ENCODE peak calls at places on chromosomes 3 and 15, in ten cellular contexts. One of them, this sample, is unnamed.

GRCh38 chr15:42056934-42057743 is 36.3 kb upstream of the PLA2G4E start:
- DNase-seq in neural crest cell: peak
- DNase-seq in cardiac muscle cell: peak
- DNase-seq in ovary: peak
- DNase-seq in colonic mucosa: peak
- DNase-seq in endothelial cell: peak
- DNase-seq in H9: peak
- DNase-seq in stomach: peak
- DNase-seq in lower lobe of right lung: peak
- DNase-seq in GM23338: peak
- DNase-seq in this sample: peak

GRCh38 chr15:28459279-28459678 is 73.5 kb downstream of the GOLGA8G start:
- DNase-seq in neural crest cell: no peak
- DNase-seq in cardiac muscle cell: no peak
- DNase-seq in ovary: no peak
- DNase-seq in colonic mucosa: no peak
- DNase-seq in endothelial cell: no peak
- DNase-seq in H9: no peak
- DNase-seq in stomach: no peak
- DNase-seq in lower lobe of right lung: no peak
- DNase-seq in GM23338: no peak
- DNase-seq in this sample: no peak

GRCh38 chr3:130276203-130276803 is 69.2 kb upstream of the COL6A5 start:
- DNase-seq in neural crest cell: peak
- DNase-seq in cardiac muscle cell: peak
- DNase-seq in ovary: no peak
- DNase-seq in colonic mucosa: peak
- DNase-seq in endothelial cell: no peak
- DNase-seq in H9: no peak
- DNase-seq in stomach: no peak
- DNase-seq in lower lobe of right lung: no peak
- DNase-seq in GM23338: peak
- DNase-seq in this sample: no peak

GRCh38 chr3:146189519-146190173 is 28.7 kb upstream of the PLOD2 start:
- DNase-seq in neural crest cell: peak
- DNase-seq in cardiac muscle cell: peak
- DNase-seq in ovary: no peak
- DNase-seq in colonic mucosa: no peak
- DNase-seq in endothelial cell: peak
- DNase-seq in H9: peak
- DNase-seq in stomach: no peak
- DNase-seq in lower lobe of right lung: no peak
- DNase-seq in GM23338: peak
- DNase-seq in this sample: no peak

GRCh38 chr15:99979371-99979770 is 246.1 kb upstream of the LYSMD4 start:
- DNase-seq in neural crest cell: no peak
- DNase-seq in cardiac muscle cell: no peak
- DNase-seq in ovary: no peak
- DNase-seq in colonic mucosa: no peak
- DNase-seq in endothelial cell: no peak
- DNase-seq in H9: no peak
- DNase-seq in stomach: no peak
- DNase-seq in lower lobe of right lung: no peak
- DNase-seq in GM23338: no peak
- DNase-seq in this sample: no peak

GRCh38 chr3:99789322-99789721 is 28.3 kb upstream of the CMSS1 start:
- DNase-seq in neural crest cell: peak
- DNase-seq in cardiac muscle cell: peak
- DNase-seq in ovary: no peak
- DNase-seq in colonic mucosa: no peak
- DNase-seq in endothelial cell: peak
- DNase-seq in H9: no peak
- DNase-seq in stomach: no peak
- DNase-seq in lower lobe of right lung: no peak
- DNase-seq in GM23338: peak
- DNase-seq in this sample: no peak

GRCh38 chr3:195542261-195542660 is 864 bp downstream of the PPP1R2 start:
- DNase-seq in neural crest cell: no peak
- DNase-seq in cardiac muscle cell: no peak
- DNase-seq in ovary: no peak
- DNase-seq in colonic mucosa: no peak
- DNase-seq in endothelial cell: no peak
- DNase-seq in H9: no peak
- DNase-seq in stomach: no peak
- DNase-seq in lower lobe of right lung: no peak
- DNase-seq in GM23338: no peak
- DNase-seq in this sample: no peak

GRCh38 chr3:49412632-49413337 is 562 bp downstream of the TCTA start:
- DNase-seq in neural crest cell: no peak
- DNase-seq in cardiac muscle cell: no peak
- DNase-seq in ovary: no peak
- DNase-seq in colonic mucosa: no peak
- DNase-seq in endothelial cell: no peak
- DNase-seq in H9: no peak
- DNase-seq in stomach: no peak
- DNase-seq in lower lobe of right lung: no peak
- DNase-seq in GM23338: no peak
- DNase-seq in this sample: no peak

GRCh38 chr3:36219398-36219797 is 160.9 kb upstream of the STAC start:
- DNase-seq in neural crest cell: no peak
- DNase-seq in cardiac muscle cell: no peak
- DNase-seq in ovary: no peak
- DNase-seq in colonic mucosa: no peak
- DNase-seq in endothelial cell: no peak
- DNase-seq in H9: no peak
- DNase-seq in stomach: no peak
- DNase-seq in lower lobe of right lung: no peak
- DNase-seq in GM23338: no peak
- DNase-seq in this sample: no peak

GRCh38 chr3:140268610-140269009 is 333.6 kb downstream of the CLSTN2 start:
- DNase-seq in neural crest cell: no peak
- DNase-seq in cardiac muscle cell: no peak
- DNase-seq in ovary: no peak
- DNase-seq in colonic mucosa: no peak
- DNase-seq in endothelial cell: no peak
- DNase-seq in H9: no peak
- DNase-seq in stomach: no peak
- DNase-seq in lower lobe of right lung: no peak
- DNase-seq in GM23338: no peak
- DNase-seq in this sample: no peak

GRCh38 chr3:190387578-190388213 is at the start of gene CLDN16:
- DNase-seq in neural crest cell: no peak
- DNase-seq in cardiac muscle cell: no peak
- DNase-seq in ovary: no peak
- DNase-seq in colonic mucosa: no peak
- DNase-seq in endothelial cell: no peak
- DNase-seq in H9: no peak
- DNase-seq in stomach: no peak
- DNase-seq in lower lobe of right lung: no peak
- DNase-seq in GM23338: peak
- DNase-seq in this sample: no peak

GRCh38 chr3:190385835-190386688 is 1.9 kb upstream of the CLDN16 start:
- DNase-seq in neural crest cell: no peak
- DNase-seq in cardiac muscle cell: no peak
- DNase-seq in ovary: no peak
- DNase-seq in colonic mucosa: no peak
- DNase-seq in endothelial cell: no peak
- DNase-seq in H9: no peak
- DNase-seq in stomach: no peak
- DNase-seq in lower lobe of right lung: no peak
- DNase-seq in GM23338: no peak
- DNase-seq in this sample: no peak

GRCh38 chr3:190382082-190382481 is 5.9 kb upstream of the CLDN16 start:
- DNase-seq in neural crest cell: no peak
- DNase-seq in cardiac muscle cell: no peak
- DNase-seq in ovary: no peak
- DNase-seq in colonic mucosa: no peak
- DNase-seq in endothelial cell: no peak
- DNase-seq in H9: no peak
- DNase-seq in stomach: no peak
- DNase-seq in lower lobe of right lung: no peak
- DNase-seq in GM23338: no peak
- DNase-seq in this sample: no peak

GRCh38 chr3:190381356-190381940 is 6.5 kb upstream of the CLDN16 start:
- DNase-seq in neural crest cell: no peak
- DNase-seq in cardiac muscle cell: no peak
- DNase-seq in ovary: no peak
- DNase-seq in colonic mucosa: no peak
- DNase-seq in endothelial cell: no peak
- DNase-seq in H9: no peak
- DNase-seq in stomach: no peak
- DNase-seq in lower lobe of right lung: no peak
- DNase-seq in GM23338: no peak
- DNase-seq in this sample: no peak

GRCh38 chr3:190384241-190384863 is 3.6 kb upstream of the CLDN16 start:
- DNase-seq in neural crest cell: no peak
- DNase-seq in cardiac muscle cell: peak
- DNase-seq in ovary: no peak
- DNase-seq in colonic mucosa: peak
- DNase-seq in endothelial cell: no peak
- DNase-seq in H9: peak
- DNase-seq in stomach: peak
- DNase-seq in lower lobe of right lung: no peak
- DNase-seq in GM23338: peak
- DNase-seq in this sample: no peak
- TF ChIP-seq CTCF in neural crest cell: no peak
- TF ChIP-seq CTCF in cardiac muscle cell: peak
- TF ChIP-seq CTCF in ovary: peak
- TF ChIP-seq CTCF in colonic mucosa: peak
- TF ChIP-seq CTCF in endothelial cell: no peak
- TF ChIP-seq CTCF in H9: peak
- TF ChIP-seq CTCF in stomach: peak
- TF ChIP-seq CTCF in lower lobe of right lung: peak
- TF ChIP-seq CTCF in GM23338: peak
- TF ChIP-seq CTCF in this sample: no peak

GRCh38 chr3:41301548-41301947 is 102.2 kb downstream of the CTNNB1 start:
- DNase-seq in neural crest cell: no peak
- DNase-seq in cardiac muscle cell: no peak
- DNase-seq in ovary: no peak
- DNase-seq in colonic mucosa: no peak
- DNase-seq in endothelial cell: no peak
- DNase-seq in H9: no peak
- DNase-seq in stomach: no peak
- DNase-seq in lower lobe of right lung: no peak
- DNase-seq in GM23338: no peak
- DNase-seq in this sample: no peak

GRCh38 chr3:41299036-41299435 is 99.7 kb downstream of the CTNNB1 start:
- DNase-seq in neural crest cell: no peak
- DNase-seq in cardiac muscle cell: no peak
- DNase-seq in ovary: no peak
- DNase-seq in colonic mucosa: no peak
- DNase-seq in endothelial cell: no peak
- DNase-seq in H9: no peak
- DNase-seq in stomach: no peak
- DNase-seq in lower lobe of right lung: no peak
- DNase-seq in GM23338: no peak
- DNase-seq in this sample: no peak

GRCh38 chr3:41297750-41298149 is 98.4 kb downstream of the CTNNB1 start:
- DNase-seq in neural crest cell: no peak
- DNase-seq in cardiac muscle cell: no peak
- DNase-seq in ovary: no peak
- DNase-seq in colonic mucosa: no peak
- DNase-seq in endothelial cell: no peak
- DNase-seq in H9: no peak
- DNase-seq in stomach: no peak
- DNase-seq in lower lobe of right lung: no peak
- DNase-seq in GM23338: no peak
- DNase-seq in this sample: no peak

GRCh38 chr3:41304603-41305002 is 105.3 kb downstream of the CTNNB1 start:
- DNase-seq in neural crest cell: no peak
- DNase-seq in cardiac muscle cell: no peak
- DNase-seq in ovary: no peak
- DNase-seq in colonic mucosa: no peak
- DNase-seq in endothelial cell: peak
- DNase-seq in H9: no peak
- DNase-seq in stomach: no peak
- DNase-seq in lower lobe of right lung: no peak
- DNase-seq in GM23338: no peak
- DNase-seq in this sample: no peak

GRCh38 chr3:41302295-41302694 is 103.0 kb downstream of the CTNNB1 start:
- DNase-seq in neural crest cell: no peak
- DNase-seq in cardiac muscle cell: no peak
- DNase-seq in ovary: no peak
- DNase-seq in colonic mucosa: no peak
- DNase-seq in endothelial cell: no peak
- DNase-seq in H9: no peak
- DNase-seq in stomach: no peak
- DNase-seq in lower lobe of right lung: no peak
- DNase-seq in GM23338: no peak
- DNase-seq in this sample: no peak
- TF ChIP-seq CTCF in neural crest cell: no peak
- TF ChIP-seq CTCF in cardiac muscle cell: no peak
- TF ChIP-seq CTCF in ovary: no peak
- TF ChIP-seq CTCF in colonic mucosa: no peak
- TF ChIP-seq CTCF in endothelial cell: no peak
- TF ChIP-seq CTCF in H9: no peak
- TF ChIP-seq CTCF in stomach: no peak
- TF ChIP-seq CTCF in lower lobe of right lung: no peak
- TF ChIP-seq CTCF in GM23338: no peak
- TF ChIP-seq CTCF in this sample: no peak

GRCh38 chr3:10867384-10867783 is 51.4 kb downstream of the SLC6A11 start:
- DNase-seq in neural crest cell: peak
- DNase-seq in cardiac muscle cell: peak
- DNase-seq in ovary: no peak
- DNase-seq in colonic mucosa: no peak
- DNase-seq in endothelial cell: peak
- DNase-seq in H9: peak
- DNase-seq in stomach: no peak
- DNase-seq in lower lobe of right lung: no peak
- DNase-seq in GM23338: peak
- DNase-seq in this sample: no peak
- TF ChIP-seq CTCF in neural crest cell: no peak
- TF ChIP-seq CTCF in cardiac muscle cell: no peak
- TF ChIP-seq CTCF in ovary: no peak
- TF ChIP-seq CTCF in colonic mucosa: no peak
- TF ChIP-seq CTCF in endothelial cell: no peak
- TF ChIP-seq CTCF in H9: no peak
- TF ChIP-seq CTCF in stomach: no peak
- TF ChIP-seq CTCF in lower lobe of right lung: no peak
- TF ChIP-seq CTCF in GM23338: no peak
- TF ChIP-seq CTCF in this sample: no peak

DNA sequence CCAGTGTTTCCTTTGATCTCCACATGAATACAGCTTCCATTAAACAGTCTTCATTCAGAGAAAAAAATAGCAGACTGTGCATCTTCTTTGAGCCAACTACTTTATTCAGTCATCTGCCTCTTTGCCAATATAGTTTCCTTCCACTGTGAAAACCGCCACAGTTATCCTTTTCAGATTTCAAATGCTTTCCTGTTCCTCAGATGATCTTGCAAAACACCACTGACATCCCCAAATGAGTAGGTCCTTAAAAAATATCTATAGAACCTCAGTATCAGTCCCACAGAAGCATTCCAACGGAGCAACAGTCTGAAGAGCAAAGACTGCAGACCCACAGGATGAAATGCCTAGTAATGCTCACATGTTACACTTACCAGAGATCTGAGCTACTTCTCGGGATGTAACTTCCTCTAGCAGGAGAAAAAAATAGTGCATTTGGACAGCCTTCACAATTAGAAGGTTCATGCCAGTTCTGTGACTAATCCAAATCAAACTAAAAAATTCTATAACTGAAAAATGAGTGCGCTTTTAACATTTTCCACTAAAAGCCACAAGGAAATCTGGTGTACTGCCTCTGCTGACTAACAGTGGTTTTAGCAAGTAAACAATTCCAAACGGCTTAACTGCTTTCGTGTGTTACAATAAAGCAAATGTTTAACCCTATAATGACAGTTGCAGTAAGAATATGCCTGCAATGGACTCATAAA is at the start of gene ANKRD28:
- DNase-seq in neural crest cell: peak
- DNase-seq in cardiac muscle cell: peak
- DNase-seq in ovary: no peak
- DNase-seq in colonic mucosa: peak
- DNase-seq in endothelial cell: peak
- DNase-seq in H9: no peak
- DNase-seq in stomach: no peak
- DNase-seq in lower lobe of right lung: no peak
- DNase-seq in GM23338: peak
- DNase-seq in this sample: no peak
- TF ChIP-seq CTCF in neural crest cell: peak
- TF ChIP-seq CTCF in cardiac muscle cell: peak
- TF ChIP-seq CTCF in ovary: peak
- TF ChIP-seq CTCF in colonic mucosa: peak
- TF ChIP-seq CTCF in endothelial cell: no peak
- TF ChIP-seq CTCF in H9: no peak
- TF ChIP-seq CTCF in stomach: no peak
- TF ChIP-seq CTCF in lower lobe of right lung: peak
- TF ChIP-seq CTCF in GM23338: peak
- TF ChIP-seq CTCF in this sample: no peak

This sample was measured in coronary artery.